ENCODE peak calls at places on chromosomes 2 and 18, in four cellular contexts. One of them, this sample, is unnamed.

GRCh38 chr2:31693882-31694281 is 113.1 kb upstream of the SRD5A2 start:
- DNase-seq in lower leg skin: no peak
- DNase-seq in AG09319: no peak
- DNase-seq in GM20000: no peak
- DNase-seq in this sample: no peak

GRCh38 chr2:183037281-183037659 is 987 bp downstream of the NCKAP1 start:
- DNase-seq in lower leg skin: no peak
- DNase-seq in AG09319: no peak
- DNase-seq in GM20000: no peak
- DNase-seq in this sample: no peak

GRCh38 chr2:197558393-197558792 is 42.5 kb downstream of the MOB4 start:
- DNase-seq in lower leg skin: no peak
- DNase-seq in AG09319: no peak
- DNase-seq in GM20000: no peak
- DNase-seq in this sample: no peak

GRCh38 chr2:229265727-229266126 is 5.4 kb downstream of the PID1 start:
- DNase-seq in lower leg skin: no peak
- DNase-seq in AG09319: no peak
- DNase-seq in GM20000: no peak
- DNase-seq in this sample: no peak

GRCh38 chr2:71992036-71992435 is 155.6 kb downstream of the CYP26B1 start:
- DNase-seq in lower leg skin: no peak
- DNase-seq in AG09319: no peak
- DNase-seq in GM20000: no peak
- DNase-seq in this sample: no peak

GRCh38 chr2:23042176-23042909 is 342.6 kb upstream of the KLHL29 start:
- DNase-seq in lower leg skin: no peak
- DNase-seq in AG09319: no peak
- DNase-seq in GM20000: no peak
- DNase-seq in this sample: no peak

GRCh38 chr2:121643877-121644276 is 5.4 kb downstream of the CLASP1 start:
- DNase-seq in lower leg skin: no peak
- DNase-seq in AG09319: no peak
- DNase-seq in GM20000: no peak
- DNase-seq in this sample: no peak

GRCh38 chr18:65436430-65436829 is 314.4 kb upstream of the CDH7 start:
- DNase-seq in lower leg skin: no peak
- DNase-seq in AG09319: no peak
- DNase-seq in GM20000: no peak
- DNase-seq in this sample: no peak

GRCh38 chr18:31225668-31226067 is 63.0 kb upstream of the DSC1 start:
- DNase-seq in lower leg skin: no peak
- DNase-seq in AG09319: no peak
- DNase-seq in GM20000: no peak
- DNase-seq in this sample: no peak

GRCh38 chr2:185667452-185667851 is 71.2 kb upstream of the FSIP2 start:
- DNase-seq in lower leg skin: no peak
- DNase-seq in AG09319: no peak
- DNase-seq in GM20000: no peak
- DNase-seq in this sample: no peak

GRCh38 chr2:67919490-67919889 is 143.3 kb downstream of the C1D start:
- DNase-seq in lower leg skin: no peak
- DNase-seq in AG09319: no peak
- DNase-seq in GM20000: no peak
- DNase-seq in this sample: no peak

GRCh38 chr2:44245068-44245861 is 30.0 kb upstream of the SLC3A1 start:
- DNase-seq in lower leg skin: no peak
- DNase-seq in AG09319: no peak
- DNase-seq in GM20000: no peak
- DNase-seq in this sample: no peak

GRCh38 chr18:69444221-69444620 is 43.5 kb downstream of the DOK6 start:
- DNase-seq in lower leg skin: no peak
- DNase-seq in AG09319: peak
- DNase-seq in GM20000: no peak
- DNase-seq in this sample: no peak

GRCh38 chr2:36562245-36562644 is 35.7 kb downstream of the FEZ2 start:
- DNase-seq in lower leg skin: no peak
- DNase-seq in AG09319: no peak
- DNase-seq in GM20000: no peak
- DNase-seq in this sample: no peak

GRCh38 chr2:8525582-8526402 is 156.1 kb upstream of the ID2 start:
- DNase-seq in lower leg skin: peak
- DNase-seq in AG09319: no peak
- DNase-seq in GM20000: peak
- DNase-seq in this sample: peak

GRCh38 chr2:73003027-73003426 is 68.5 kb downstream of the SFXN5 start:
- DNase-seq in lower leg skin: no peak
- DNase-seq in AG09319: no peak
- DNase-seq in GM20000: no peak
- DNase-seq in this sample: peak

GRCh38 chr2:157565550-157565949 is 63.1 kb downstream of the ACVR1C start:
- DNase-seq in lower leg skin: no peak
- DNase-seq in AG09319: no peak
- DNase-seq in GM20000: no peak
- DNase-seq in this sample: no peak

GRCh38 chr2:62197609-62198236 is 1.8 kb downstream of the B3GNT2 start:
- DNase-seq in lower leg skin: peak
- DNase-seq in AG09319: no peak
- DNase-seq in GM20000: no peak
- DNase-seq in this sample: no peak

DNA sequence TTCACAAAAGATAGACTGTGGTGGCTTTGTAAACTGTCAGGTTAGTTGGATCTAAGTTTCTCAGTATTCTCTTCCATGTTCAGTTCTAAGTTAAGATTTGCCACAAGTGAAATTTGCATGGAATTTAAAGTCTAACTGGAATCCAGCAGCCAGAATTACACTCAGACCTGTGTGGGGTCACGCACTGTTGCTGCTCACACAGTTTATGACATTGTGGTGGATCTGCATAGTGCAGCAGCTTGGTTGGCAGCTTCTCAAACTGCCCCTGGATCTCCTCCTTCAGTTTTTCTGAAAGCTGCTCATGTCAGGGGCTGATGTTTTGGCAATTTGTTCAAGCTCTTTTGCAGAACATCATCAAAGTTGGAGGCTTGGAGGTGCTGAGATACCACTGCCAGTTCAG is 228.1 kb upstream of the KCNJ3 start:
- DNase-seq in lower leg skin: no peak
- DNase-seq in AG09319: no peak
- DNase-seq in GM20000: no peak
- DNase-seq in this sample: no peak
- TF ChIP-seq CTCF in lower leg skin: no peak
- TF ChIP-seq CTCF in AG09319: no peak
- TF ChIP-seq CTCF in GM20000: no peak
- TF ChIP-seq CTCF in this sample: no peak

DNA sequence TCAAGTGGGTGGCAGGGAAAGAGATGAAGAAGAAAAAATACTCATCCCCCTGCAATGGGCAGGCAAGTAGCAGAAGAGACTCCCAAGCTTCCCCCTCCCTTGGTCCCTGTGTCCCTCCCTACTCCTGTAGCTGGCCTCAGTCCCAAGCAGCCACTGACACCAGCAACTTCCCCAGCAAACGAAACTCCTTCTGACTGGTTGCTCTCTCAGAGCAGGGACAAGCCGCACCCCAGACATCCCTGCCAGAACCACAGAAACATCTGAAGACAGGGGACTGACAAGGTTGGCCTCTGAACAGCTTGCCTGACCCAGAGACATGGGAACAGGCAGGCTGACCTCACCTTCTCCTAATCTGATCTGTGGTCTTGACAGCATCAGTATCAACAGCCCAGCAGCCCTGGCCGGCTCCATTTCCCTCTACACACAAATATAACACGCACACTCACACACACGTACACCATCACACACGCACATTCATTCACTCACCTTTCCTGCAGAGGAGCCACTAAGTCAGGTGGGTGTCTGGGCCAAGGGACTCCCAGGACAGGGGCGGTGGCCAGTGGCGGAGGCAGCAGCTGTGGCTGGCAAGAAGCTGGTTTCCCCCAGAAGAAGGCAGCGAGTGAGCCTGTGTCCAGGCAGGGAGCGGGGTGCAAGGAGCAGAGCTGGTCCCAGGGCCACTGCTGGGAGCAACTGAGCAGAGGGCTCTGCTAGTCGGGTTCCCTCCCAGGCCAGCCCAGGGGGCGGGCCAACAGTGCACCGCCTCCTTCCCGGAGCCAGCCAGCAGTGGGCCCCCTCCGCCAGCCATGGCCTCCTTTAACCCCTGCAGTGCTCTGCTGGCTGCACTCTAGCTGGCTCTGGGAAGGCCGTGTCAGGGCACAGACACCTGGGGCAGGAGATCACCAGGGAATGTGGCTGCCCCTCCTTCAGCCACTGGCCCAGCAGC is 59.1 kb downstream of the TNS1 start:
- DNase-seq in lower leg skin: peak
- DNase-seq in AG09319: no peak
- DNase-seq in GM20000: no peak
- DNase-seq in this sample: no peak
- TF ChIP-seq CTCF in lower leg skin: no peak
- TF ChIP-seq CTCF in AG09319: peak
- TF ChIP-seq CTCF in GM20000: no peak
- TF ChIP-seq CTCF in this sample: no peak

DNA sequence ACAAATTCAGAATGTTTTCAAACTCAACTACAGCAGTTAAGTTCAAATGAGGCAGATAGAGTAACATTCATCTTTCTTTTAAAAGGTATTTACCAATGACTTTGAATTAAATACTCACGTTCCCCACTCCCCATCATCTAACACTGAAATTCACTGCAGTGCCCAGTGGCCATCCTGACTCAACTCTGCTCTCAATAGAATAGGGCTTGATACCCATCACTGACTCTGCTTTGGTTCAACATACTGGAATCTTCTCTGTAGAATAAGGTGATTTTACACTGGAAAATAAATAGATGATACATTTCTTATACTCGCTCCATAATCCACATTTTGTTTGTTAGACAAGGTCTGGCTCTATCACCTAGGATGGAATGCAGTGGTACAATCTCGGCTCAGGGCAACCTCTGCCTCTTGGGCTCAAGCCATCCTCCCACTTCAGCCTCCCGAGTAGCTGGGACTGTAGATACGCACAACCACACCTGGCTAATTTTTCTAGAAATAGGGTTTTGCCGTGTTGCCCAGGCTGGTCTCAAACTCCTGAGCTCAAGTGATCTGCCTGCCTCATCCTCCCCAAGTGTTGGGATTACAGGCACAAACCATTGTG is 66.4 kb downstream of the PRPF40A start:
- DNase-seq in lower leg skin: no peak
- DNase-seq in AG09319: no peak
- DNase-seq in GM20000: no peak
- DNase-seq in this sample: no peak
- TF ChIP-seq CTCF in lower leg skin: no peak
- TF ChIP-seq CTCF in AG09319: no peak
- TF ChIP-seq CTCF in GM20000: no peak
- TF ChIP-seq CTCF in this sample: no peak

DNA sequence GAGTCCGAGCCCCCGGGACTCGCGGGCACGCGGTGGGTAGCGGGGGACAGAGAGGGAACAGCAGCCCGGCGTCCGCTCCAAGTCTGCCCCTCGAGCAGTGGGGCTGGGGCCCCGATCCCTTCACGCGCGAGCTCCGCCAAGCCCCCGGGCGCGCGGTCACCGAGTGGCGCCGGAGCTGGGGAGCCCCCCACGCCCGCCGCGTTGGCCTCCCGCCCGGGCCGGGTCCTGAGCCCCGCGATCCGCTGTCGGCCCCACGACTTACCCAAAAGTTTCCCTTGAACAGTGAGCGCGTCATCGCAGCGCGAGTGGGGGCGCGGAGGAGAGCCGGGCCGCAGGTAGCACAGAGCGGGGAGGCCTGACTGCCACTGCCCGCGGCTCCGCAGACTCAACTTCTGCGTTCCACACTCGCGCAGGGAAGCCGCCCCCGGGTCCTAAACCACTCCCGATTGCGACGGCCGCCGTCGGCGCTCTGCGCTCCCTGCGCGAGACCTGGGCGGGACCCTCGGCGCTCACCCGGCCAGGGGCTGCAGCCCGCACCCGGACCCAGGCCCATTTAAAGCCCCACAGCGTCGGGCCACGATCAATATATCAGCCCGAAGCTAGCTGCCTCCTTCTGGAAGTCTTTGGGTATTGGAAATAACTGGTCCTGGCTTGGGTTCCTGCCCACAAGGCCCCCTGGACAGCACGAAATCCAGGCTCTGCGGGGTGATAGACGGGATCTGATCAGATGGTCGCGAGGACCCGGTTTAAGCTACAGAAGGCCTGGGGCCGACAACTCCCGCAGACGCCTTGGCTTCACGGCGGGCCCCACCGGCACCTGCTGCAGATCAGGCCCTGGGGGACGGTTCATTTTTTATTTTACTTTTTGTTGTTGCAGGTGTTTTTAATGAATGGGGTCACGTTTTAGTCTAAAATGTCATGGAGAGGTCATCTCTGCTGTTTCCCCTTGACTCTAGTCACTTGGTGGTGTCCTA is at the start of gene PSTPIP2:
- DNase-seq in lower leg skin: peak
- DNase-seq in AG09319: peak
- DNase-seq in GM20000: peak
- DNase-seq in this sample: peak
- TF ChIP-seq CTCF in lower leg skin: no peak
- TF ChIP-seq CTCF in AG09319: peak
- TF ChIP-seq CTCF in GM20000: no peak
- TF ChIP-seq CTCF in this sample: no peak

GRCh38 chr2:120271952-120272351 is 19.3 kb downstream of the RALB start:
- DNase-seq in lower leg skin: no peak
- DNase-seq in AG09319: no peak
- DNase-seq in GM20000: no peak
- DNase-seq in this sample: no peak
- TF ChIP-seq CTCF in lower leg skin: no peak
- TF ChIP-seq CTCF in AG09319: no peak
- TF ChIP-seq CTCF in GM20000: no peak
- TF ChIP-seq CTCF in this sample: no peak

GRCh38 chr2:50783116-50783515 is 248.8 kb downstream of the NRXN1 start:
- DNase-seq in lower leg skin: no peak
- DNase-seq in AG09319: no peak
- DNase-seq in GM20000: no peak
- DNase-seq in this sample: no peak

GRCh38 chr2:50785781-50786180 is 246.2 kb downstream of the NRXN1 start:
- DNase-seq in lower leg skin: no peak
- DNase-seq in AG09319: no peak
- DNase-seq in GM20000: no peak
- DNase-seq in this sample: no peak

GRCh38 chr2:50782543-50782942 is 249.4 kb downstream of the NRXN1 start:
- DNase-seq in lower leg skin: no peak
- DNase-seq in AG09319: no peak
- DNase-seq in GM20000: no peak
- DNase-seq in this sample: no peak

GRCh38 chr2:50787636-50788035 is 244.3 kb downstream of the NRXN1 start:
- DNase-seq in lower leg skin: no peak
- DNase-seq in AG09319: no peak
- DNase-seq in GM20000: no peak
- DNase-seq in this sample: no peak

GRCh38 chr2:50786345-50786744 is 245.6 kb downstream of the NRXN1 start:
- DNase-seq in lower leg skin: no peak
- DNase-seq in AG09319: no peak
- DNase-seq in GM20000: no peak
- DNase-seq in this sample: no peak
- TF ChIP-seq CTCF in lower leg skin: no peak
- TF ChIP-seq CTCF in AG09319: no peak
- TF ChIP-seq CTCF in GM20000: no peak
- TF ChIP-seq CTCF in this sample: no peak

This sample was measured in GM13976.